ENCODE peak calls at places on chromosomes 11 and 22, in eight cellular contexts. M is CD4-positive, alpha-beta memory T cell; Z is adrenal gland; T is MM.1S; V is mucosa of descending colon; Q is A549; S is ovary; U is choroid plexus epithelial cell. N is an unnamed sample.

GRCh38 chr11:66230171-66230570 is 38.3 kb upstream of the RAB1B start:
- DNase-seq in V (no peak), Z (no peak), U (no peak), M (no peak), Q (no peak), T (no peak), S (no peak), N (no peak)

GRCh38 chr11:123430736-123431356 is 777 bp downstream of the GRAMD1B start:
- DNase-seq in S (peak), T (no peak), M (peak), Q (peak), U (peak), V (peak), Z (peak), N (no peak)

GRCh38 chr22:32469799-32470212 is 4.8 kb upstream of the FBXO7 start:
- DNase-seq in Q (peak), S (no peak), T (no peak), U (peak), V (no peak), Z (peak), M (no peak), N (no peak)

GRCh38 chr22:42990131-42990838 is 24.7 kb downstream of the PACSIN2 start:
- DNase-seq in T (no peak), S (no peak), V (no peak), Z (peak), M (no peak), U (peak), Q (peak), N (no peak)

GRCh38 chr11:10275714-10276113 is 18.3 kb downstream of the SBF2 start:
- DNase-seq in Q (no peak), V (no peak), T (no peak), M (no peak), U (peak), Z (no peak), S (no peak), N (no peak)

GRCh38 chr11:10638285-10638684 is 55.3 kb downstream of the IRAG1 start:
- DNase-seq in S (peak), T (no peak), Q (no peak), Z (no peak), U (no peak), V (no peak), M (no peak), N (no peak)

GRCh38 chr11:1483445-1483961 is 3.1 kb downstream of the MOB2 start:
- DNase-seq in V (no peak), T (no peak), Z (no peak), Q (no peak), M (no peak), S (no peak), U (no peak), N (no peak)

GRCh38 chr11:17526326-17526725 is 17.9 kb downstream of the USH1C start:
- DNase-seq in Q (no peak), Z (no peak), T (no peak), U (no peak), M (no peak), S (no peak), V (no peak), N (no peak)

GRCh38 chr11:120964857-120965256 is 59.0 kb upstream of the TBCEL start:
- DNase-seq in S (no peak), Q (no peak), T (no peak), V (no peak), M (no peak), Z (no peak), U (peak), N (no peak)

GRCh38 chr22:17483670-17484372 is 79.5 kb upstream of the SLC25A18 start:
- DNase-seq in V (no peak), T (no peak), Q (no peak), S (no peak), M (no peak), Z (no peak), U (peak), N (no peak)

GRCh38 chr22:50247748-50248147 is 2.9 kb upstream of the TUBGCP6 start:
- DNase-seq in Q (no peak), U (peak), M (peak), V (peak), S (no peak), Z (peak), T (peak), N (no peak)

GRCh38 chr11:117230286-117230961 is 1.4 kb downstream of the PCSK7 start:
- DNase-seq in M (peak), U (peak), S (no peak), V (no peak), Q (no peak), T (no peak), Z (no peak), N (peak)

GRCh38 chr11:63840356-63841060 is 1.6 kb downstream of the MARK2 start:
- DNase-seq in Z (no peak), T (peak), V (no peak), S (no peak), U (peak), M (peak), Q (no peak), N (no peak)

GRCh38 chr11:43937434-43938411 is 4.7 kb upstream of the C11orf96 start:
- DNase-seq in S (no peak), T (no peak), V (no peak), Q (peak), U (peak), M (no peak), Z (peak), N (no peak)

GRCh38 chr11:93279911-93280347 is 50.6 kb upstream of the DEUP1 start:
- DNase-seq in Z (no peak), Q (no peak), V (no peak), U (no peak), S (no peak), M (no peak), T (no peak), N (no peak)

GRCh38 chr11:23079382-23079813 is 219.1 kb upstream of the CCDC179 start:
- DNase-seq in S (no peak), U (peak), M (no peak), T (no peak), Z (no peak), V (no peak), Q (no peak), N (no peak)

GRCh38 chr11:10500757-10501684 is 40.0 kb downstream of the RNF141 start:
- DNase-seq in V (no peak), Q (no peak), M (no peak), S (no peak), T (no peak), Z (no peak), U (no peak), N (no peak)

GRCh38 chr11:110308071-110308470 is 11.7 kb upstream of the RDX start:
- DNase-seq in V (no peak), Z (no peak), S (no peak), M (no peak), Q (no peak), U (no peak), T (no peak), N (no peak)

GRCh38 chr11:89452780-89453179 is 38.4 kb downstream of the NOX4 start:
- DNase-seq in S (no peak), V (no peak), Z (no peak), T (no peak), Q (no peak), U (no peak), M (no peak), N (no peak)

GRCh38 chr11:14058061-14058460 is 95.5 kb downstream of the SPON1 start:
- DNase-seq in Q (no peak), Z (no peak), S (no peak), T (no peak), M (no peak), U (no peak), V (no peak), N (no peak)

GRCh38 chr22:43539572-43540533 is 128.0 kb downstream of the MPPED1 start:
- DNase-seq in V (no peak), T (no peak), M (no peak), Z (no peak), U (no peak), S (no peak), Q (no peak), N (no peak)

GRCh38 chr22:43313497-43314474 is 29.4 kb downstream of the SCUBE1 start:
- DNase-seq in Q (no peak), T (no peak), V (no peak), U (no peak), S (no peak), M (no peak), Z (peak), N (no peak)

GRCh38 chr11:62889484-62890437 is 9.1 kb downstream of the SLC3A2 start:
- DNase-seq in Z (peak), M (no peak), V (peak), Q (peak), S (no peak), T (no peak), U (peak), N (no peak)

GRCh38 chr22:19062139-19062789 is 59.9 kb downstream of the DGCR2 start:
- DNase-seq in V (no peak), Q (no peak), U (peak), T (no peak), Z (peak), S (no peak), M (no peak), N (no peak)

GRCh38 chr11:774873-775592 is 2.3 kb downstream of the GATD1 start:
- DNase-seq in S (no peak), T (peak), M (no peak), U (no peak), V (no peak), Z (peak), Q (no peak), N (no peak)

GRCh38 chr22:46726066-46726985 is 11.7 kb downstream of the CERK start:
- DNase-seq in Q (no peak), U (peak), M (no peak), S (no peak), T (no peak), Z (no peak), V (no peak), N (no peak)

GRCh38 chr11:64918056-64918455 is 1.0 kb upstream of the ATG2A start:
- DNase-seq in V (no peak), Z (no peak), M (no peak), S (no peak), Q (no peak), T (peak), U (peak), N (peak)
- H3K4me3 ChIP-seq in V (no peak), Z (no peak), M (no peak), S (peak), Q (peak), T (peak), U (peak), N (peak)

DNA sequence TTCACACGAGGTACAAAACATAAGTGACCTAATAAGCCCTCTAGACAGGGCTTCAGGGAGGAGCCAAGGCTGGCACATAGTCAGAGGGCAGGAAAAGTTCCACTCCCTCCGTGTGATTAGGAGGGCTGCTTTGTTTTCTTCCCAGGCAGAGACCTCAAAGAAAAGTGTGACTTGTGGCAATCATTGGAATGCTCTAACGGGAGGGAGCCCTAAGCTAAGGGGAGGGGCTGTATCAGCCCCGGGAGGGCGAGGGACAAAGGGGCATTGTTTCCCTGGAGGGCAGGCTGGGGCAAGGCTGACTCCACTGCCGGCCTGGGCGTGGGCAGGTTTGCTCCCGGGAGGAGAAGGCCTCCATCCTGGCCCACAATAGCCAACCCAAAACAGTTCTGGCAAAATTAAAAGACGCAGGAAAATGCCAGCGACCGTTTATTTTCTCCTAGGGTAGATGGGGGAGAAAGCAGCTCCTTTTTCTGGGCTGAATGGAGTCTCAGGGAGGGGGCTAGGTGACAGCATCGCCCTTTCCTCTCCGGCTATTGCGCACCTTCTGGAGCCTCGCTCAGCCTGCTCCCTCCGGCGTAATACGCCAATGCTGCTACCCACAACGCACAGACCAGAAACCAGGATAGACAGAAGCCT is 60.1 kb downstream of the ENDOD1 start:
- DNase-seq in Z (no peak), U (peak), S (no peak), M (no peak), Q (no peak), T (no peak), V (peak), N (no peak)
- H3K4me3 ChIP-seq in Z (no peak), U (peak), S (no peak), M (peak), Q (no peak), T (peak), V (no peak), N (no peak)

GRCh38 chr11:114033572-114033971 is 25.9 kb upstream of the ZBTB16 start:
- DNase-seq in Z (no peak), T (no peak), V (no peak), S (no peak), Q (no peak), M (no peak), U (no peak), N (no peak)

GRCh38 chr11:114039551-114039950 is 20.0 kb upstream of the ZBTB16 start:
- DNase-seq in T (no peak), S (no peak), U (peak), Q (no peak), V (no peak), M (no peak), Z (no peak), N (no peak)

GRCh38 chr11:114034956-114035355 is 24.6 kb upstream of the ZBTB16 start:
- DNase-seq in V (no peak), M (no peak), S (no peak), Z (no peak), U (no peak), T (no peak), Q (no peak), N (no peak)

GRCh38 chr11:114036958-114037357 is 22.6 kb upstream of the ZBTB16 start:
- DNase-seq in V (no peak), M (no peak), S (no peak), U (peak), Q (no peak), T (no peak), Z (no peak), N (no peak)

GRCh38 chr11:114036156-114036811 is 23.2 kb upstream of the ZBTB16 start:
- DNase-seq in M (peak), Q (peak), Z (peak), T (peak), S (peak), U (peak), V (peak), N (no peak)
- H3K4me3 ChIP-seq in M (no peak), Q (peak), Z (no peak), T (peak), S (peak), U (peak), V (no peak), N (no peak)

DNA sequence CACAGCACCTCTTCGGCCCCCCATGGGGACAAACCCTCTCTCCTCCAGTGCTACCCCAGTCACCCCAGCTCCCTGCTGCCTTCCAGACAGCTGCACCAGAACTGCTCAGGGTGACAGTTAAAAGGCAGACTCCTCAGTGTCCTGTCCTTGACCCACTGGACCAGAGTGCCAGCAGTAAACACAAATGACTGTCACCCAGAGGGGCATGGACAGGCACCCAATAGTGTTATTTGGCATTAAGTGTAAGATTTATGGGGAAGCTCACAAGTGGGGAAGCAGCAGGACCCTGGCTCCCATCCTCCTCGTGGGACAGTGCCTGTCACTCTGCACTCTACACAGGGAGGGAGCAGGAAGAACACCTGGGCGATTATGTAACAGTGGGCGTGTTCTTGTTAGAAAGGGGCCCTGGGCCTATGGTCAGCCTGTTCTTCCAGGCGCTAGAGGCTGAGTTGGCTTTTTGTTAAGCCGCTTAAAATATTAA is 5.0 kb downstream of the RPS19BP1 start:
- DNase-seq in Z (peak), V (peak), M (no peak), Q (no peak), U (peak), T (peak), S (no peak), N (no peak)
- H3K4me3 ChIP-seq in Z (no peak), V (no peak), M (no peak), Q (no peak), U (no peak), T (peak), S (no peak), N (no peak)

DNA sequence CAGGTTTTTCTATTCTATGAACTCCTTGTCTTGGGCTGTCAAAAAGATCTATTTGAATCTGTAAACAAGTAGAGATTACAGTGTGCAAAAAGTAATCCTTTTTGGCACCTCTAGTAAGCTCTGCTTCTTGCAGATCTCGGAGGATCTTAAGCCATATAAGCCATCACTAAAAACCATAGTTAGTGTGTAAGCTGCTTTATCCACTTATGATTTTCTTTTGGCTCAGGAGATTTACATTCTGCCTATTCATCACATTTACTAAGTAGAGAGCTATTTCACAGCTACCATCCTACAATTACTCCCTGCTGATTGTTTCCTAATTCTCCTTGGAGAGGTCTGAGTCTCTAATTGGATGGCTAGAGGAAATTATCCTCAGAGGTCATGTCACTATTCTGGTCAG is 385.7 kb downstream of the AASDHPPT start:
- DNase-seq in M (no peak), Z (no peak), Q (no peak), U (peak), V (no peak), T (no peak), S (no peak), N (no peak)
- H3K4me3 ChIP-seq in M (no peak), Z (no peak), Q (no peak), U (no peak), V (no peak), T (no peak), S (no peak), N (no peak)

GRCh38 chr11:111532365-111532709 is 8.2 kb upstream of the LAYN start:
- DNase-seq in V (no peak), S (no peak), Q (no peak), M (no peak), Z (no peak), U (no peak), T (peak), N (no peak)
- H3K4me3 ChIP-seq in V (no peak), S (no peak), Q (no peak), M (no peak), Z (no peak), U (no peak), T (peak), N (no peak)

DNA sequence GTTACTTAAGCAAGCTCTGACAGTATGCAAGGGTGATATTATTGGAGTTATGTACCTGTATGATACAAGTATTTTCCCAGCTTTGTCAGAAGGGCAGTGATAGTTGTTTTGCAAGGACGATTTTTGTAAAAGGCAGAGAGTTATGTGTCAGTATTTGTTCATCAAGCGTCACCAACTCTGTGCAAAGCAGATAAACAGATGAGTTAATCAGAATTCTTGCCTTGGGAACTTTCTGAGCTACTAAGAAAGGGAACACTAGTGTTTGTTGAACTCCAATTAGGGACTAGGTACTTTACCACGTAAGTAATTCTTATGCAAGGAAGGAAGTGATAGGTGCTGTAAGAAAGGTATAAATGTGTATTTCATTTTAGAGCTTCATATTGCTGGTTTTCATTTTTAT is 1.5 kb downstream of the USP47 start:
- DNase-seq in M (peak), Z (peak), T (no peak), U (peak), V (peak), Q (peak), S (no peak), N (no peak)
- H3K4me3 ChIP-seq in M (peak), Z (no peak), T (peak), U (peak), V (no peak), Q (peak), S (peak), N (peak)

DNA sequence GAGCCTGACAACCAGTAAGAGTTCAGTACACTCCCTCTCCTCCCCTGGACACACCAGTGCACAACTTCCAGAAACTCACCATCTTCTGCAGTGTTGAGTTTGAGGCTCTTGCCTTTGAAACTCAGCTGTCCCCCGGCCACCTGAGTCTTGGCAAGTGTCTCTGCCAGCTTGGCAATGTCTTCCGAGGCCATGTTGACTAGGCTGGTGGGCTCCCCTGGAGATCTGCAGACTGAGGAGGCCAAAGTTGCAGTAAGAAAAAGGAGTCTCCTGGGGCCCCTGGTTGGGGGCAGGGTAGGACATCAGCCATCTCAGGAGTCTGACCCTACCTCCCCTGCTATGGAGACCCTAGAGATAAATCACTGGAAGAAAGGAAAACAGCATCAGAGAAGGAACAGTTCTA is 5.1 kb downstream of the RANGAP1 start:
- DNase-seq in S (no peak), U (no peak), M (no peak), Z (no peak), Q (no peak), V (no peak), T (no peak), N (no peak)
- H3K4me3 ChIP-seq in S (no peak), U (no peak), M (no peak), Z (no peak), Q (no peak), V (no peak), T (no peak), N (no peak)

GRCh38 chr22:29156507-29156906 is 49.2 kb upstream of the EMID1 start:
- DNase-seq in M (no peak), V (no peak), T (no peak), U (peak), S (no peak), Z (no peak), Q (no peak), N (no peak)

GRCh38 chr22:29152381-29153138 is 53.1 kb upstream of the EMID1 start:
- DNase-seq in V (peak), U (peak), S (peak), Z (peak), M (no peak), T (no peak), Q (no peak), N (no peak)

GRCh38 chr22:29152045-29152380 is 53.7 kb upstream of the EMID1 start:
- DNase-seq in S (no peak), M (no peak), T (no peak), Z (no peak), V (no peak), U (no peak), Q (no peak), N (no peak)

GRCh38 chr22:29155966-29156365 is 49.7 kb upstream of the EMID1 start:
- DNase-seq in V (no peak), Z (no peak), S (no peak), U (no peak), T (no peak), M (no peak), Q (no peak), N (no peak)

GRCh38 chr22:29154364-29155048 is 51.2 kb upstream of the EMID1 start:
- DNase-seq in Z (peak), S (peak), T (peak), M (peak), V (peak), Q (peak), U (peak), N (peak)
- H3K4me3 ChIP-seq in Z (no peak), S (no peak), T (peak), M (no peak), V (no peak), Q (peak), U (no peak), N (peak)